ENCODE peak calls at places on chromosome 15, in seven cellular contexts. N is HCT116, P is gastrocnemius medialis, A is HepG2, T is K562, E is IMR-90, R is heart left ventricle. Q is an unnamed sample. For H3K36me3, the result is how much of the 10 kb centered on the place peaks cover.

GRCh38 chr15:93420050-93420452 is 331.0 kb upstream of the RGMA start:
- ATAC-seq in N (peak), P (no peak), A (peak), T (no peak), E (no peak), R (no peak), Q (no peak)

GRCh38 chr15:26126819-26127387 is 263.8 kb upstream of the ATP10A start:
- ATAC-seq in N (no peak), P (no peak), A (no peak), T (no peak), E (no peak), R (no peak), Q (no peak)

GRCh38 chr15:24748812-24749439 is 73.4 kb downstream of the NPAP1 start:
- ATAC-seq in N (no peak), P (no peak), A (no peak), T (no peak), E (no peak), R (no peak), Q (no peak)

GRCh38 chr15:85840079-85840801 is 45.5 kb upstream of the KLHL25 start:
- ATAC-seq in N (peak), P (peak), A (peak), T (peak), E (peak), R (peak), Q (peak)

GRCh38 chr15:70672081-70672480 is 91.3 kb downstream of the UACA start:
- ATAC-seq in N (no peak), P (no peak), A (no peak), T (no peak), E (no peak), R (no peak), Q (no peak)

GRCh38 chr15:91890614-91891013 is 37.1 kb downstream of the SLCO3A1 start:
- ATAC-seq in N (peak), P (no peak), A (no peak), T (no peak), E (peak), R (no peak), Q (no peak)

GRCh38 chr15:100383302-100384107 is 41.7 kb upstream of the ADAMTS17 start:
- ATAC-seq in N (peak), P (no peak), A (peak), T (no peak), E (no peak), R (no peak), Q (no peak)

GRCh38 chr15:59686389-59686788 is 2.7 kb downstream of the BNIP2 start:
- ATAC-seq in N (no peak), P (no peak), A (no peak), T (no peak), E (no peak), R (no peak), Q (no peak)

GRCh38 chr15:85545757-85546156 is 165.4 kb downstream of the AKAP13 start:
- ATAC-seq in N (no peak), P (peak), A (no peak), T (no peak), E (no peak), R (peak), Q (peak)

GRCh38 chr15:25249236-25250010 is 189.4 kb downstream of the UBE3A start:
- ATAC-seq in N (no peak), P (no peak), A (no peak), T (no peak), E (no peak), R (no peak), Q (no peak)

GRCh38 chr15:99440551-99441426 is 125.0 kb upstream of the MEF2A start:
- ATAC-seq in N (no peak), P (no peak), A (no peak), T (no peak), E (no peak), R (no peak), Q (no peak)

GRCh38 chr15:31111091-31111647 is 9.6 kb upstream of the TRPM1 start:
- ATAC-seq in N (no peak), P (no peak), A (no peak), T (no peak), E (peak), R (no peak), Q (no peak)

GRCh38 chr15:85439996-85440395 is 59.6 kb downstream of the AKAP13 start:
- ATAC-seq in N (no peak), P (no peak), A (no peak), T (no peak), E (no peak), R (no peak), Q (no peak)

GRCh38 chr15:68187559-68187958 is 17.6 kb downstream of the CALML4 start:
- ATAC-seq in N (no peak), P (peak), A (no peak), T (no peak), E (peak), R (peak), Q (peak)

GRCh38 chr15:92018535-92019239 is 165.2 kb downstream of the SLCO3A1 start:
- ATAC-seq in N (no peak), P (no peak), A (no peak), T (no peak), E (no peak), R (peak), Q (no peak)

GRCh38 chr15:45186771-45187577 is 792 bp downstream of the SHF start:
- ATAC-seq in N (no peak), P (no peak), A (peak), T (no peak), E (peak), R (no peak), Q (peak)

GRCh38 chr15:100170673-100171210 is 171.0 kb downstream of the ADAMTS17 start:
- ATAC-seq in N (no peak), P (no peak), A (no peak), T (no peak), E (no peak), R (no peak), Q (no peak)

GRCh38 chr15:42605281-42605744 is 29.9 kb downstream of the STARD9 start:
- ATAC-seq in N (no peak), P (peak), A (no peak), T (no peak), E (no peak), R (peak), Q (peak)

DNA sequence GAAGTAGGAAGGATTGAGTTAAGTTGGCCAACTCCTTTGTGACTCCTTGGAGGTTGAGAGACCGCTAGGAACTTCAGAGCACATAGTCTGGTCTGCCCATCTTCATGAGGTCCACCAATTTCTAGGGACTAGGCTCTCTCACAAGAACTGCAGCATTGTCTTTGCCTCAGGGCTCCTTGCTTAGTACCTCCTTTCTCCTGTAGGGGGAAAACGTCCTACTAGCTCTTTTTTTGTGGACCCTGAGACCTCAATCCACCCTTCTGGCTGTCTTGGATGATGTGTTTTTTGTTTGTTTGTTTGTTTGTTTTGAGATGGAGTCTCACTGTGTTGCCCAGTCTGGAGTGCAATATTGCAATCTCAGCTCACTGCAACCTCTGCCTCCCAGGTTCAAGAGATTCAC is 21.6 kb downstream of the REC114 start:
- ATAC-seq in N (peak), P (no peak), A (peak), T (peak), E (no peak), R (no peak), Q (no peak)
- TF ChIP-seq CTCF in N (no peak), P (no peak), A (peak), T (peak), E (no peak), R (no peak), Q (no peak)

DNA sequence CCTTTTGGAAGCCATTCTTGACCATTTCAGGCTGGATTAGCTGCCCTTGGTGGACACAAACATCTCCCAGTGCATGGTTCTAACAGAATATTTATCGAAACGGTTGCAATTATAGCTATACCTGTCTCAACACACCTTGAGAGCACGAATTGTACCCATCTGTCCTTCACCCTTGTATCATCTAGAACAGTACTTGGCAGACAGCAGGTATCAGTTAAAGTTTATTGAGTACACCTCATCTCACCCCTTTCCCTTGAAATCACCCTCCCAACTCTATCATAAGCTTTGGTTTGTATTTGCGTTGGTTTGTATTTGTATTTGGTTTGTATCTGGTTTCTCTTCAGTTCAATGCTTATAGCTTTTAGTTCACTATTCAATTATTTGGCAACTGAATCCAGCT is 12.4 kb downstream of the TSPAN3 start:
- ATAC-seq in N (no peak), P (no peak), A (no peak), T (no peak), E (no peak), R (no peak), Q (no peak)
- H3K36me3 ChIP-seq in N (under half), P (under half), A (under half), T (under half), E (under half), R (under half), Q (under half)

DNA sequence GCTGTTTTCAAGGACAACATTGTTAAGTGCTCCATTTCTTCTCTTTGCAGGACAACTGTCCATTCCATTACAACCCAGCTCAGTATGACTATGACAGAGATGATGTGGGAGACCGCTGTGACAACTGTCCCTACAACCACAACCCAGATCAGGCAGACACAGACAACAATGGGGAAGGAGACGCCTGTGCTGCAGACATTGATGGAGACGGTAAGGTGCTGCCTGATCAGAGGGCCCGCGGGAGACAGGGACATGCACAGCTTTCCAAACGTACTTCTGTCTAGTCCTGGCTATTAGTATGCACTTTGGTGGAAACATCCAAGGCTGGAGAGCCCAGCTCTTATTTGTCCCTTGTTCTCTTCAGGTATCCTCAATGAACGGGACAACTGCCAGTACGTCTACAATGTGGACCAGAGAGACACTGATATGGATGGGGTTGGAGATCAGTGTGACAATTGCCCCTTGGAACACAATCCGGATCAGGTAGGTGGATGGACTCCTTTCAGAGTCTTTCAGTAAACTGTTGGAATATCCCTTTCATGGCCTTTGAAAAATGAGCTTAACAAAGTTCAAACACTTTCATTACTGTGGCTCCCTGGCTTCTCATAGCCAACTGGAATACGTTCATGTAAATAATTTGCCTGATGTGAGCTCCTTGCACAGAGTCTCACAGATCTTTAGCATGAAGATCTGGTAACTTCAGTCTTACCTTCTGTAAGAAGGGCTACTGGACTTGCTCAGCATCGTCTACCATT is 10.4 kb downstream of the THBS1 start:
- ATAC-seq in N (no peak), P (no peak), A (no peak), T (no peak), E (no peak), R (no peak), Q (no peak)
- TF ChIP-seq POLR2A in N (no peak), P (no peak), A (no peak), T (no peak), E (peak), R (no peak), Q (peak)

DNA sequence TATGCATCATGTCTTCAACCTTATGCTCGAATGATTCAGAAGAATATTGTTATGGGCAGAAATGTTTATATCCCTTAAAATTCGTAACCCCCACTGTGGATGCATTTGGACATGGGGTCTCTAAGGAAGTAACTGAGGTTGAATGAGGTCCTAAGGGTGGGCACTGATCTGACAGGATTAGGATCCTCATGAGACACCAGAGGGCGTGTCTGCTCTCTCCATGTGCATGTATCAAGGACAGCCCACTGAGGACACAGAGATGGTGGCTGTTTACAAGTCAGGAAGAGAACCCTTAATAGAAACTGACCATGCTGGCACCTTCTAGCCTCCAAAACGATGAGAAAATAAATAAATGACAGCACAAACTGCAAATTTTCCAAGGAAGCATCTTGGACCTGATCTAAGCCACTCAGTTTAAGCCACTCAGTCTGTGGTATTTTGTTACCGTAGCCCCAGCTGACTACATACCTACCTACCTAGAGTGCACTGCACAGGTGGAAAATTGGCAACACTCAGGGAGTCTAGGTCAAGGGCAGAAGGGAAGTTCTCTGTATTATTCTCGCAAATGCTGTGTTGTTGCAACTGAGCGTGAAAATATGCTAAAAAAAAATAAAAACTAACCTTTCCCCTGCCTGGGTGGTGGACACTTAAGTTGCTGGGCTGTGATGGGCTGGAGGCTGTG is 126.6 kb downstream of the TJP1 start:
- ATAC-seq in N (peak), P (no peak), A (peak), T (peak), E (no peak), R (no peak), Q (no peak)
- TF ChIP-seq CTCF in N (peak), P (no peak), A (peak), T (peak), E (no peak), R (no peak), Q (no peak)

DNA sequence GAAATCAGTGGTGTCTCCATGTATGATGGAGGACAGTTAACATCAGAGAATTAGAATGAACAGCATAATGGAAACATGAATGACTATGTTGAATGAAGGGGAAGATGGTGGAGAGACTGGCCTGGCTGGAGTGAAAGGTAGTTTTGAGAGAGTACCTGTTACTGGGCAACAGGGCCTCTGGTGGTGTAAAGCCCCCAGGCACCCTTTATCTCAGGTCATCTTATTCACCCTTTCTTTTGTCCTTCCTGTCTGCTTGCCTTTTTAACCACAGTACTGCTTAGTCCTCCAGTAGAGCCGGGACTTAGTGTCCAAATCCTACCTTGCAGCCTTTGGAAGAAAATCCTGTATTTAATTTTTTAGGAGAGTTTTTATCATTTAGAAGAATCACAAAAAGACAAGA is 6.2 kb downstream of the IREB2 start:
- ATAC-seq in N (no peak), P (no peak), A (no peak), T (no peak), E (no peak), R (no peak), Q (no peak)
- H3K36me3 ChIP-seq in N (under half), P (under half), A (under half), T (half or more), E (under half), R (under half), Q (under half)

GRCh38 chr15:63473749-63473998 is 30.7 kb upstream of the USP3 start:
- ATAC-seq in N (no peak), P (no peak), A (no peak), T (no peak), E (no peak), R (no peak), Q (no peak)

GRCh38 chr15:63475670-63476069 is 28.7 kb upstream of the USP3 start:
- ATAC-seq in N (no peak), P (no peak), A (no peak), T (no peak), E (no peak), R (no peak), Q (no peak)

GRCh38 chr15:63473007-63473748 is 31.2 kb upstream of the USP3 start:
- ATAC-seq in N (no peak), P (no peak), A (peak), T (no peak), E (no peak), R (no peak), Q (no peak)

GRCh38 chr15:63474810-63475316 is 29.5 kb upstream of the USP3 start:
- ATAC-seq in N (no peak), P (no peak), A (peak), T (peak), E (no peak), R (no peak), Q (peak)

DNA sequence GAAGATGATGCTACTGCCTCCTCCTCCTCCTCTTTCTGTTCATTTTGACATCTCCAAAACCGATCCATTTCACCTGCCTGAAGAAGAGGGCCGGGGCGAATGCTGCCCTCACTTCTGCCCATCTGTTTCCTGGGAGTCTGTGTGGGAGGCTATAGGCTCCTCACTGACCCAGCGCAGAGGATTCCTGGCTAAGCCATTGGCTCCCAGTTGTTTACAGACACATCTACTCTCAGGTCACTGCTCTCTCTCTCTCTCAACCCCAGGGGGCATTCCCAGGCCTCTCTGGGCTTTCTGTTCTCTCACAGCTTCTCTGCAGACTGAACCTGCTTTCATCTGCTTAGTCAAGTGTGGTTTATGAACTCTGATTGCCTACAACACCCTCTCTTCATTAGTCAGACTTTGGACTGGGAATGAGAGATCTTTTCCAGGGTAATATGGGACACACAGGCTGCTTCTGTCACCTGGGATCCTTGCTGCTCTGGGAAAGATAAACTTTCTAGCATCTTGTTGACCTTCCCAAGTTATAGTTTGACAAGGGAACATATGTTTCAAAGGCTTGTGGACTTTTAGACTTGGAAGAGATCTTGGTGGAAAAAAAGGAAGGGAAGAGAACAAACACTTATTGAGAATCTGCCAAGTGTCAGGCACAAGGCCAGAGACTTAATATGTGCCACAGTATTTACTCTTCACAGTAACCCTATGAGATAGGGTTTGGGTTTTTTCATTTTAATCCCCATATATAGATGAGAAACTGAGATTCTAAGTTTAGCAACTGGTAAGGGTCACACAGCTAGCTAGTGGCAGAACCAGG is 30.2 kb upstream of the USP3 start:
- ATAC-seq in N (no peak), P (no peak), A (peak), T (peak), E (peak), R (no peak), Q (peak)
- TF ChIP-seq POLR2A in N (no peak), P (no peak), A (peak), T (no peak), E (no peak), R (no peak), Q (no peak)

DNA sequence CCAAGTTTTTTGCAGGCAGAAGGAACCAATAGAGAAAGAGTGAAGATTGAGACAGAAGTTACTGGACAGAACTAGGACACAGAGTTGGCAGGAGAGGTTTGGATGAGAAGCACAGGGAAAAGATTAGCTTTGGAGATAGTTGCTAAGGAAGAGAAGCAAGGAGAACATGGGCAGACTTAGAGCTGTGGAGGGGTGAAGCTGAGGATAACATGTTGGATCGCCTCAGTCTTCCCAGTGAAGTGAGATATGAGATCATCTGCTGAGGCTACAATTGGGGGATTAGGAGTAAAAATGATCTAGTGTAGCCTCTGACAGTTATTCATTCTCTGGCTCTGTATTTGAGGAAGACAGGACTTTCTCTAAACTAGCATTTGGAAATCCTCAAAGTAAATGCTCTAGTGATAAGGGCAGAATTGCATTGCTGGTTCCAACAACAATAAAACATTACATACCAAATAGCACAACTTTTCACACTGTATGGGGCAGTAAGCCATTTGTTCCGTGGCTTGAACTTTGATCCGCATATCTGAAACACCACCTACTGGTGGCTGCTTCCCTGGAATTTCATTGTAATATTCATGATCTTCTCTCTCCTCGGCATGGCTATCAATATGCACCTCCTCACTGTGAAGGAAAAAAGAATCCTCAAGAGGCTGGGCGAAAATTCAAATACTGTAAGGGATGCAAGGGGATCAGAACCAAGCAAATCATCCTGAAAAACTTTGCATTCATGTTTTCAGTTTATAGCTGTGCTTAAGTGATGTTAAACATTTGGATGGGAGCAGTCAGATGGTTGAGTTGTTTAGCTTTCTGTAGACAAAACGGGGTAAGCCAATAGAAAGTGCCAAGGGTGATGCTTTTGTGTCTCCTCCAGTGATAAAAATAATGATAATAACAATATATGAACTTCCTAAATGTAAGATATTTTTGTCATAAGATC is 22.2 kb upstream of the EID1 start:
- ATAC-seq in N (peak), P (no peak), A (peak), T (peak), E (peak), R (peak), Q (peak)
- TF ChIP-seq CTCF in N (peak), P (no peak), A (peak), T (peak), E (peak), R (peak), Q (peak)